ENCODE peak calls at places on chromosomes 1 and 21, in five cellular contexts. One of them, this sample, is unnamed.

GRCh38 chr1:106049595-106049994 is 1006.9 kb upstream of the PRMT6 start:
- DNase-seq in NT2/D1: no peak
- DNase-seq in neural crest cell: no peak
- DNase-seq in MM.1S: no peak
- DNase-seq in GM20000: no peak
- DNase-seq in this sample: no peak

GRCh38 chr1:119453021-119453420 is 38.1 kb downstream of the HSD3B2 start:
- DNase-seq in MM.1S: peak
- DNase-seq in NT2/D1: no peak
- DNase-seq in neural crest cell: no peak
- DNase-seq in GM20000: no peak
- DNase-seq in this sample: no peak

GRCh38 chr1:43348809-43349593 is 9.8 kb upstream of the CDC20 start:
- DNase-seq in NT2/D1: peak
- DNase-seq in neural crest cell: peak
- DNase-seq in MM.1S: peak
- DNase-seq in GM20000: peak
- DNase-seq in this sample: peak

GRCh38 chr1:67738401-67738800 is 53.4 kb downstream of the GADD45A start:
- DNase-seq in NT2/D1: no peak
- DNase-seq in GM20000: no peak
- DNase-seq in neural crest cell: no peak
- DNase-seq in MM.1S: no peak
- DNase-seq in this sample: no peak

GRCh38 chr1:68213843-68214242 is 18.5 kb downstream of the WLS start:
- DNase-seq in neural crest cell: no peak
- DNase-seq in GM20000: no peak
- DNase-seq in MM.1S: no peak
- DNase-seq in NT2/D1: no peak
- DNase-seq in this sample: no peak

GRCh38 chr21:38813554-38813953 is 7.8 kb downstream of the ETS2 start:
- DNase-seq in GM20000: no peak
- DNase-seq in neural crest cell: no peak
- DNase-seq in MM.1S: no peak
- DNase-seq in NT2/D1: no peak
- DNase-seq in this sample: no peak

GRCh38 chr1:235326719-235327558 is 1.0 kb downstream of the ARID4B start:
- DNase-seq in MM.1S: peak
- DNase-seq in neural crest cell: peak
- DNase-seq in NT2/D1: peak
- DNase-seq in GM20000: peak
- DNase-seq in this sample: no peak

GRCh38 chr21:36135391-36136094 is 664 bp downstream of the CBR3 start:
- DNase-seq in MM.1S: peak
- DNase-seq in neural crest cell: peak
- DNase-seq in NT2/D1: no peak
- DNase-seq in GM20000: peak
- DNase-seq in this sample: no peak

GRCh38 chr1:225409051-225409450 is 18.8 kb downstream of the LBR start:
- DNase-seq in GM20000: no peak
- DNase-seq in MM.1S: no peak
- DNase-seq in neural crest cell: no peak
- DNase-seq in NT2/D1: no peak
- DNase-seq in this sample: no peak

GRCh38 chr1:214328770-214329455 is 48.0 kb downstream of the SMYD2 start:
- DNase-seq in NT2/D1: peak
- DNase-seq in MM.1S: peak
- DNase-seq in neural crest cell: peak
- DNase-seq in GM20000: peak
- DNase-seq in this sample: peak

GRCh38 chr1:231931846-231932454 is 305.4 kb downstream of the DISC1 start:
- DNase-seq in NT2/D1: peak
- DNase-seq in GM20000: peak
- DNase-seq in MM.1S: peak
- DNase-seq in neural crest cell: peak
- DNase-seq in this sample: no peak

GRCh38 chr1:5367306-5367705 is 624.9 kb downstream of the NPHP4 start:
- DNase-seq in neural crest cell: no peak
- DNase-seq in NT2/D1: no peak
- DNase-seq in GM20000: no peak
- DNase-seq in MM.1S: no peak
- DNase-seq in this sample: no peak

GRCh38 chr21:41802684-41803083 is 35.8 kb upstream of the RIPK4 start:
- DNase-seq in GM20000: no peak
- DNase-seq in neural crest cell: no peak
- DNase-seq in MM.1S: no peak
- DNase-seq in NT2/D1: no peak
- DNase-seq in this sample: no peak

GRCh38 chr1:211660718-211661222 is 14.7 kb downstream of the NEK2 start:
- DNase-seq in neural crest cell: no peak
- DNase-seq in MM.1S: no peak
- DNase-seq in GM20000: no peak
- DNase-seq in NT2/D1: no peak
- DNase-seq in this sample: no peak

GRCh38 chr1:163171826-163172225 is 30.9 kb downstream of the RGS5 start:
- DNase-seq in neural crest cell: no peak
- DNase-seq in GM20000: no peak
- DNase-seq in MM.1S: no peak
- DNase-seq in NT2/D1: no peak
- DNase-seq in this sample: no peak

GRCh38 chr21:15015622-15016471 is 49.0 kb downstream of the NRIP1 start:
- DNase-seq in neural crest cell: no peak
- DNase-seq in NT2/D1: no peak
- DNase-seq in GM20000: no peak
- DNase-seq in MM.1S: no peak
- DNase-seq in this sample: no peak

GRCh38 chr1:115332813-115333608 is 5.0 kb downstream of the NGF start:
- DNase-seq in NT2/D1: no peak
- DNase-seq in MM.1S: no peak
- DNase-seq in neural crest cell: no peak
- DNase-seq in GM20000: no peak
- DNase-seq in this sample: no peak

GRCh38 chr1:6603851-6604558 is 1.3 kb upstream of the KLHL21 start:
- DNase-seq in MM.1S: no peak
- DNase-seq in NT2/D1: peak
- DNase-seq in GM20000: no peak
- DNase-seq in neural crest cell: no peak
- DNase-seq in this sample: no peak

GRCh38 chr1:6515771-6516170 is 24.3 kb upstream of the PLEKHG5 start:
- DNase-seq in NT2/D1: no peak
- DNase-seq in MM.1S: no peak
- DNase-seq in neural crest cell: no peak
- DNase-seq in GM20000: no peak
- DNase-seq in this sample: no peak

GRCh38 chr1:162695687-162696086 is 63.4 kb downstream of the DDR2 start:
- DNase-seq in GM20000: no peak
- DNase-seq in neural crest cell: no peak
- DNase-seq in NT2/D1: no peak
- DNase-seq in MM.1S: no peak
- DNase-seq in this sample: no peak

GRCh38 chr1:20660363-20661234 is 570 bp downstream of the DDOST start:
- DNase-seq in neural crest cell: no peak
- DNase-seq in GM20000: no peak
- DNase-seq in MM.1S: no peak
- DNase-seq in NT2/D1: no peak
- DNase-seq in this sample: no peak

GRCh38 chr1:186315585-186315984 is 59.5 kb downstream of the TPR start:
- DNase-seq in NT2/D1: no peak
- DNase-seq in MM.1S: no peak
- DNase-seq in GM20000: no peak
- DNase-seq in neural crest cell: no peak
- DNase-seq in this sample: no peak

GRCh38 chr1:41672173-41672572 is 187.7 kb upstream of the EDN2 start:
- DNase-seq in MM.1S: no peak
- DNase-seq in GM20000: no peak
- DNase-seq in neural crest cell: no peak
- DNase-seq in NT2/D1: peak
- DNase-seq in this sample: no peak

GRCh38 chr1:86942034-86942433 is 27.6 kb downstream of the HS2ST1 start:
- DNase-seq in NT2/D1: no peak
- DNase-seq in neural crest cell: no peak
- DNase-seq in GM20000: no peak
- DNase-seq in MM.1S: no peak
- DNase-seq in this sample: no peak

GRCh38 chr1:167635233-167635648 is 5.2 kb downstream of the RCSD1 start:
- DNase-seq in GM20000: no peak
- DNase-seq in neural crest cell: no peak
- DNase-seq in NT2/D1: peak
- DNase-seq in MM.1S: no peak
- DNase-seq in this sample: peak

GRCh38 chr1:89600792-89601191 is 32.1 kb upstream of the LRRC8C start:
- DNase-seq in neural crest cell: no peak
- DNase-seq in NT2/D1: no peak
- DNase-seq in GM20000: no peak
- DNase-seq in MM.1S: no peak
- DNase-seq in this sample: no peak

GRCh38 chr1:178126790-178127189 is 32.9 kb downstream of the RASAL2 start:
- DNase-seq in MM.1S: no peak
- DNase-seq in NT2/D1: no peak
- DNase-seq in GM20000: no peak
- DNase-seq in neural crest cell: no peak
- DNase-seq in this sample: no peak

GRCh38 chr21:28239345-28239744 is 753.3 kb downstream of the LTN1 start:
- DNase-seq in MM.1S: no peak
- DNase-seq in NT2/D1: no peak
- DNase-seq in neural crest cell: no peak
- DNase-seq in GM20000: no peak
- DNase-seq in this sample: no peak

GRCh38 chr21:35737899-35738341 is 322.4 kb downstream of the SETD4 start:
- DNase-seq in GM20000: no peak
- DNase-seq in MM.1S: no peak
- DNase-seq in neural crest cell: no peak
- DNase-seq in NT2/D1: no peak
- DNase-seq in this sample: no peak

GRCh38 chr1:194534784-194535183 is 1348.4 kb upstream of the B3GALT2 start:
- DNase-seq in MM.1S: no peak
- DNase-seq in neural crest cell: no peak
- DNase-seq in GM20000: no peak
- DNase-seq in NT2/D1: no peak
- DNase-seq in this sample: no peak

GRCh38 chr1:22154063-22154462 is 11.2 kb upstream of the WNT4 start:
- DNase-seq in GM20000: no peak
- DNase-seq in NT2/D1: no peak
- DNase-seq in neural crest cell: no peak
- DNase-seq in MM.1S: no peak
- DNase-seq in this sample: no peak

GRCh38 chr1:32895325-32896215 is 5.6 kb downstream of the TMEM54 start:
- DNase-seq in neural crest cell: no peak
- DNase-seq in GM20000: no peak
- DNase-seq in NT2/D1: no peak
- DNase-seq in MM.1S: no peak
- DNase-seq in this sample: no peak

GRCh38 chr21:42765656-42766055 is 112.2 kb downstream of the PDE9A start:
- DNase-seq in NT2/D1: no peak
- DNase-seq in GM20000: no peak
- DNase-seq in MM.1S: no peak
- DNase-seq in neural crest cell: no peak
- DNase-seq in this sample: no peak

GRCh38 chr1:162070094-162070748 is 730 bp downstream of the NOS1AP start:
- DNase-seq in MM.1S: peak
- DNase-seq in GM20000: no peak
- DNase-seq in NT2/D1: no peak
- DNase-seq in neural crest cell: no peak
- DNase-seq in this sample: no peak

GRCh38 chr1:67294836-67295622 is 12.6 kb upstream of the IL12RB2 start:
- DNase-seq in NT2/D1: no peak
- DNase-seq in GM20000: no peak
- DNase-seq in MM.1S: no peak
- DNase-seq in neural crest cell: no peak
- DNase-seq in this sample: no peak

GRCh38 chr1:151050051-151050688 is 2.6 kb downstream of the C1orf56 start:
- DNase-seq in GM20000: no peak
- DNase-seq in neural crest cell: no peak
- DNase-seq in MM.1S: no peak
- DNase-seq in NT2/D1: no peak
- DNase-seq in this sample: no peak

GRCh38 chr1:178127482-178127881 is 33.6 kb downstream of the RASAL2 start:
- DNase-seq in NT2/D1: no peak
- DNase-seq in GM20000: no peak
- DNase-seq in MM.1S: no peak
- DNase-seq in neural crest cell: no peak
- DNase-seq in this sample: no peak

GRCh38 chr1:16921391-16922185 is at the start of gene CROCC:
- DNase-seq in NT2/D1: peak
- DNase-seq in neural crest cell: peak
- DNase-seq in GM20000: no peak
- DNase-seq in MM.1S: no peak
- DNase-seq in this sample: no peak